ENCODE peak calls at places on chromosomes 6 and 20, in seven cellular contexts. One of them, this sample, is unnamed. For H3K4me1, the result is how much of the 10 kb centered on the place peaks cover.

GRCh38 chr20:49633023-49633422 is 65.1 kb upstream of the PTGIS start:
- DNase-seq in breast epithelium: no peak
- DNase-seq in CD8-positive, alpha-beta memory T cell: no peak
- DNase-seq in iPS DF 6.9: no peak
- DNase-seq in prostate gland: no peak
- DNase-seq in CD8-positive, alpha-beta T cell: no peak
- DNase-seq in SK-N-SH: no peak
- DNase-seq in this sample: no peak

GRCh38 chr6:5942591-5942990 is 64.1 kb downstream of the NRN1 start:
- DNase-seq in breast epithelium: no peak
- DNase-seq in CD8-positive, alpha-beta memory T cell: no peak
- DNase-seq in iPS DF 6.9: no peak
- DNase-seq in prostate gland: no peak
- DNase-seq in CD8-positive, alpha-beta T cell: no peak
- DNase-seq in SK-N-SH: no peak
- DNase-seq in this sample: no peak

GRCh38 chr6:31083742-31084354 is 28.5 kb downstream of the C6orf15 start:
- DNase-seq in breast epithelium: no peak
- DNase-seq in CD8-positive, alpha-beta memory T cell: peak
- DNase-seq in iPS DF 6.9: peak
- DNase-seq in prostate gland: no peak
- DNase-seq in CD8-positive, alpha-beta T cell: no peak
- DNase-seq in SK-N-SH: no peak
- DNase-seq in this sample: no peak

GRCh38 chr6:90421656-90422055 is 125.0 kb upstream of the BACH2 start:
- DNase-seq in breast epithelium: no peak
- DNase-seq in CD8-positive, alpha-beta memory T cell: no peak
- DNase-seq in iPS DF 6.9: no peak
- DNase-seq in prostate gland: no peak
- DNase-seq in CD8-positive, alpha-beta T cell: no peak
- DNase-seq in SK-N-SH: no peak
- DNase-seq in this sample: no peak

GRCh38 chr6:57216235-57217101 is 5.6 kb downstream of the RAB23 start:
- DNase-seq in breast epithelium: no peak
- DNase-seq in CD8-positive, alpha-beta memory T cell: no peak
- DNase-seq in iPS DF 6.9: no peak
- DNase-seq in prostate gland: peak
- DNase-seq in CD8-positive, alpha-beta T cell: no peak
- DNase-seq in SK-N-SH: no peak
- DNase-seq in this sample: no peak

GRCh38 chr6:33313105-33313708 is 671 bp downstream of the TAPBP start:
- DNase-seq in breast epithelium: no peak
- DNase-seq in CD8-positive, alpha-beta memory T cell: no peak
- DNase-seq in iPS DF 6.9: no peak
- DNase-seq in prostate gland: no peak
- DNase-seq in CD8-positive, alpha-beta T cell: no peak
- DNase-seq in SK-N-SH: peak
- DNase-seq in this sample: no peak

GRCh38 chr6:75524322-75524972 is 30.8 kb upstream of the FILIP1 start:
- DNase-seq in breast epithelium: no peak
- DNase-seq in CD8-positive, alpha-beta memory T cell: no peak
- DNase-seq in iPS DF 6.9: no peak
- DNase-seq in prostate gland: peak
- DNase-seq in CD8-positive, alpha-beta T cell: no peak
- DNase-seq in SK-N-SH: no peak
- DNase-seq in this sample: no peak

GRCh38 chr6:169224185-169224695 is 29.4 kb downstream of the THBS2 start:
- DNase-seq in breast epithelium: no peak
- DNase-seq in CD8-positive, alpha-beta memory T cell: no peak
- DNase-seq in iPS DF 6.9: no peak
- DNase-seq in prostate gland: no peak
- DNase-seq in CD8-positive, alpha-beta T cell: no peak
- DNase-seq in SK-N-SH: no peak
- DNase-seq in this sample: no peak

GRCh38 chr6:4801491-4802118 is 25.4 kb downstream of the CDYL start:
- DNase-seq in breast epithelium: no peak
- DNase-seq in CD8-positive, alpha-beta memory T cell: no peak
- DNase-seq in iPS DF 6.9: no peak
- DNase-seq in prostate gland: no peak
- DNase-seq in CD8-positive, alpha-beta T cell: no peak
- DNase-seq in SK-N-SH: no peak
- DNase-seq in this sample: no peak

GRCh38 chr6:4802312-4802935 is 26.2 kb downstream of the CDYL start:
- DNase-seq in breast epithelium: no peak
- DNase-seq in CD8-positive, alpha-beta memory T cell: no peak
- DNase-seq in iPS DF 6.9: no peak
- DNase-seq in prostate gland: no peak
- DNase-seq in CD8-positive, alpha-beta T cell: no peak
- DNase-seq in SK-N-SH: no peak
- DNase-seq in this sample: no peak

GRCh38 chr6:4805553-4806307 is 29.5 kb downstream of the CDYL start:
- DNase-seq in breast epithelium: no peak
- DNase-seq in CD8-positive, alpha-beta memory T cell: no peak
- DNase-seq in iPS DF 6.9: no peak
- DNase-seq in prostate gland: peak
- DNase-seq in CD8-positive, alpha-beta T cell: no peak
- DNase-seq in SK-N-SH: peak
- DNase-seq in this sample: no peak

GRCh38 chr6:4804095-4804494 is 27.9 kb downstream of the CDYL start:
- DNase-seq in breast epithelium: no peak
- DNase-seq in CD8-positive, alpha-beta memory T cell: no peak
- DNase-seq in iPS DF 6.9: no peak
- DNase-seq in prostate gland: no peak
- DNase-seq in CD8-positive, alpha-beta T cell: no peak
- DNase-seq in SK-N-SH: no peak
- DNase-seq in this sample: no peak

DNA sequence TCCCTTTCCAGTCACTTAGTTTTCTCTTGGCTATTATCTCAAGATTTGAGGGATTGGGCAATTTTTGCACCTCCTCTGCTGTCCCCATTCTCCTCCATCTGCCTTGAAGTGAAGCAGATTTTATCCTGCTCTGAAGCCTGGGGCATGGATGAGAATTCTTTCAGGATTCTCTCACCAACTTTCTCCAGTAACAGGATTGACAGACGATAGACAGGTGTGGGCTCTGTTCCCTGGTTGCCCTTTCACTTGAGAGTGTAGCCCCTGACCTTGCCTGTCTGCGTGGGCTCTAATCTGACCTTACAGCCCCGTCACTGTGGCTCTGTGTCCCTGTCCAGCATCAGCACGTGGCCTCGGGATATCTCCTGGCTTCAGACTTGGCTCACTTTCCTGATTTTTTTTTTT is 27.1 kb downstream of the CDYL start:
- DNase-seq in breast epithelium: no peak
- DNase-seq in CD8-positive, alpha-beta memory T cell: no peak
- DNase-seq in iPS DF 6.9: no peak
- DNase-seq in prostate gland: no peak
- DNase-seq in CD8-positive, alpha-beta T cell: no peak
- DNase-seq in SK-N-SH: peak
- DNase-seq in this sample: no peak
- H3K4me1 ChIP-seq in breast epithelium: under half
- H3K4me1 ChIP-seq in CD8-positive, alpha-beta memory T cell: under half
- H3K4me1 ChIP-seq in iPS DF 6.9: under half
- H3K4me1 ChIP-seq in prostate gland: under half
- H3K4me1 ChIP-seq in CD8-positive, alpha-beta T cell: under half
- H3K4me1 ChIP-seq in SK-N-SH: under half
- H3K4me1 ChIP-seq in this sample: under half

GRCh38 chr6:149843051-149843633 is 21.0 kb downstream of the LRP11 start:
- DNase-seq in breast epithelium: no peak
- DNase-seq in CD8-positive, alpha-beta memory T cell: no peak
- DNase-seq in iPS DF 6.9: no peak
- DNase-seq in prostate gland: no peak
- DNase-seq in CD8-positive, alpha-beta T cell: no peak
- DNase-seq in SK-N-SH: no peak
- DNase-seq in this sample: no peak

GRCh38 chr6:149842331-149842730 is 21.8 kb downstream of the LRP11 start:
- DNase-seq in breast epithelium: no peak
- DNase-seq in CD8-positive, alpha-beta memory T cell: no peak
- DNase-seq in iPS DF 6.9: no peak
- DNase-seq in prostate gland: no peak
- DNase-seq in CD8-positive, alpha-beta T cell: no peak
- DNase-seq in SK-N-SH: no peak
- DNase-seq in this sample: no peak

GRCh38 chr6:149844480-149844879 is 19.7 kb downstream of the LRP11 start:
- DNase-seq in breast epithelium: no peak
- DNase-seq in CD8-positive, alpha-beta memory T cell: no peak
- DNase-seq in iPS DF 6.9: no peak
- DNase-seq in prostate gland: no peak
- DNase-seq in CD8-positive, alpha-beta T cell: no peak
- DNase-seq in SK-N-SH: no peak
- DNase-seq in this sample: no peak

GRCh38 chr6:149845549-149845948 is 18.6 kb downstream of the LRP11 start:
- DNase-seq in breast epithelium: no peak
- DNase-seq in CD8-positive, alpha-beta memory T cell: no peak
- DNase-seq in iPS DF 6.9: no peak
- DNase-seq in prostate gland: no peak
- DNase-seq in CD8-positive, alpha-beta T cell: no peak
- DNase-seq in SK-N-SH: no peak
- DNase-seq in this sample: no peak

GRCh38 chr6:149840345-149841075 is 23.6 kb downstream of the LRP11 start:
- DNase-seq in breast epithelium: peak
- DNase-seq in CD8-positive, alpha-beta memory T cell: no peak
- DNase-seq in iPS DF 6.9: no peak
- DNase-seq in prostate gland: peak
- DNase-seq in CD8-positive, alpha-beta T cell: peak
- DNase-seq in SK-N-SH: peak
- DNase-seq in this sample: no peak
- H3K27ac ChIP-seq in breast epithelium: peak
- H3K27ac ChIP-seq in CD8-positive, alpha-beta memory T cell: no peak
- H3K27ac ChIP-seq in iPS DF 6.9: no peak
- H3K27ac ChIP-seq in prostate gland: no peak
- H3K27ac ChIP-seq in CD8-positive, alpha-beta T cell: no peak
- H3K27ac ChIP-seq in SK-N-SH: peak
- H3K27ac ChIP-seq in this sample: no peak

DNA sequence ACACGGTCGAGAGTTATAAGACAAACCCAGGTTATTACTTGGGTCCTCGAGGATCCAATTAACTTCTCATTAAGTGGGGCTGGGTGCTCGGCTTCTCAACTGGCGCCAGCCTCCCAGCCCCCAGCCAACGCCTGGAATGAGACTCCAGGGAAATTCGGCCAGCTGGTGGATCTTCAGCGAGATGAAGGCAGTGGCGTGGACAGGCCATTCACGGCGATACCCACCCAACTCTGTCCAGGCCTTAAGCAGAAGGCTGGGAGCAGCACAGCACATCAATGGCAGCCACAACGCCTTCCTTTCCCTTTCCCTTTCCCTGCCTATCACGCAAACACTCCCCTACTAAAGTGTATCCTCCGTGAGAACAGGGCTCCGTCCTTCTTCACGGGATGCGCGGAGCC is 852 bp downstream of the METTL24 start:
- DNase-seq in breast epithelium: no peak
- DNase-seq in CD8-positive, alpha-beta memory T cell: no peak
- DNase-seq in iPS DF 6.9: no peak
- DNase-seq in prostate gland: no peak
- DNase-seq in CD8-positive, alpha-beta T cell: no peak
- DNase-seq in SK-N-SH: no peak
- DNase-seq in this sample: no peak
- H3K4me1 ChIP-seq in breast epithelium: under half
- H3K4me1 ChIP-seq in CD8-positive, alpha-beta memory T cell: under half
- H3K4me1 ChIP-seq in iPS DF 6.9: under half
- H3K4me1 ChIP-seq in prostate gland: under half
- H3K4me1 ChIP-seq in CD8-positive, alpha-beta T cell: under half
- H3K4me1 ChIP-seq in SK-N-SH: under half
- H3K4me1 ChIP-seq in this sample: under half

GRCh38 chr20:44689809-44690208 is 25.4 kb upstream of the CCN5 start:
- DNase-seq in breast epithelium: no peak
- DNase-seq in CD8-positive, alpha-beta memory T cell: no peak
- DNase-seq in iPS DF 6.9: no peak
- DNase-seq in prostate gland: no peak
- DNase-seq in CD8-positive, alpha-beta T cell: no peak
- DNase-seq in SK-N-SH: peak
- DNase-seq in this sample: no peak
- H3K27ac ChIP-seq in breast epithelium: peak
- H3K27ac ChIP-seq in CD8-positive, alpha-beta memory T cell: no peak
- H3K27ac ChIP-seq in iPS DF 6.9: no peak
- H3K27ac ChIP-seq in prostate gland: no peak
- H3K27ac ChIP-seq in CD8-positive, alpha-beta T cell: no peak
- H3K27ac ChIP-seq in SK-N-SH: no peak
- H3K27ac ChIP-seq in this sample: no peak

This sample was measured in CD4-positive, CD25-positive, alpha-beta regulatory T cell.